ENCODE peak calls at places on chromosomes 6 and 20, in five cellular contexts. M is H1, S is NT2/D1, F is GM12878, L is HepG2. I is an unnamed sample.

GRCh38 chr6:23969344-23969743 is 156.7 kb upstream of the NRSN1 start:
- DNase-seq in L (no peak), M (no peak), F (no peak), S (no peak), I (no peak)

GRCh38 chr6:21138359-21139094 is 455.0 kb upstream of the SOX4 start:
- DNase-seq in S (no peak), F (no peak), L (no peak), M (no peak), I (no peak)

GRCh38 chr20:3380228-3381070 is 27.0 kb downstream of the DNAAF9 start:
- DNase-seq in M (no peak), F (no peak), L (no peak), S (no peak), I (no peak)

GRCh38 chr20:53677447-53678314 is 84.0 kb upstream of the ZNF217 start:
- DNase-seq in S (peak; percentile 25), M (no peak), F (no peak), L (peak; percentile 92), I (peak; percentile 27)

GRCh38 chr20:48260370-48260769 is 475.1 kb upstream of the SULF2 start:
- DNase-seq in M (no peak), S (no peak), F (no peak), L (no peak), I (no peak)

GRCh38 chr20:62980970-62981369 is 25.8 kb downstream of the BHLHE23 start:
- DNase-seq in S (no peak), M (no peak), L (no peak), F (no peak), I (peak; percentile 30)

GRCh38 chr6:22001336-22002027 is 295.4 kb downstream of the PRL start:
- DNase-seq in F (no peak), S (no peak), L (no peak), M (no peak), I (no peak)

GRCh38 chr20:61907081-61907891 is 158.4 kb downstream of the TAF4 start:
- DNase-seq in S (no peak), F (no peak), L (no peak), M (no peak), I (no peak)

GRCh38 chr20:20466341-20466879 is 98.5 kb downstream of the INSM1 start:
- DNase-seq in F (peak; percentile 92), S (no peak), M (no peak), L (no peak), I (no peak)

GRCh38 chr6:357791-358341 is 33.7 kb upstream of the IRF4 start:
- DNase-seq in L (no peak), F (no peak), S (no peak), M (no peak), I (no peak)

GRCh38 chr6:52512199-52512598 is 64.7 kb downstream of the TRAM2 start:
- DNase-seq in F (no peak), M (no peak), L (no peak), S (no peak), I (no peak)

GRCh38 chr6:105015482-105015881 is 58.6 kb downstream of the LIN28B start:
- DNase-seq in S (no peak), F (no peak), L (no peak), M (no peak), I (no peak)

GRCh38 chr6:2360126-2360525 is 114.7 kb upstream of the GMDS start:
- DNase-seq in L (no peak), S (no peak), M (no peak), F (no peak), I (no peak)

GRCh38 chr6:122620428-122620827 is 10.2 kb downstream of the PKIB start:
- DNase-seq in S (no peak), F (no peak), L (no peak), M (no peak), I (no peak)

GRCh38 chr6:299050-299980 is 7.0 kb downstream of the DUSP22 start:
- DNase-seq in M (no peak), F (no peak), L (no peak), S (no peak), I (no peak)

GRCh38 chr6:444653-445275 is 53.2 kb downstream of the IRF4 start:
- DNase-seq in F (no peak), S (no peak), M (no peak), L (no peak), I (no peak)

GRCh38 chr6:12001004-12001705 is 11.0 kb upstream of the HIVEP1 start:
- DNase-seq in F (no peak), M (no peak), L (peak; percentile 84), S (no peak), I (no peak)

GRCh38 chr6:134686071-134686470 is 263.8 kb downstream of the ALDH8A1 start:
- DNase-seq in M (no peak), L (no peak), S (no peak), F (no peak), I (no peak)

GRCh38 chr6:56550307-56550706 is 92.4 kb downstream of the DST start:
- DNase-seq in L (no peak), M (no peak), S (no peak), F (no peak), I (no peak)

GRCh38 chr6:166025149-166025898 is 142.3 kb downstream of the TBXT start:
- DNase-seq in M (no peak), F (no peak), L (no peak), S (no peak), I (no peak)

GRCh38 chr20:42341654-42342053 is 723.5 kb upstream of the CHD6 start:
- DNase-seq in M (no peak), L (no peak), F (no peak), S (no peak), I (no peak)

GRCh38 chr6:105253787-105254186 is 74.0 kb upstream of the POPDC3 start:
- DNase-seq in M (no peak), S (no peak), F (no peak), L (no peak), I (no peak)

GRCh38 chr20:34604980-34605788 is 46.7 kb downstream of the MAP1LC3A start:
- DNase-seq in S (no peak), M (no peak), F (no peak), L (no peak), I (no peak)

GRCh38 chr20:137668-138131 is 4.7 kb upstream of the DEFB126 start:
- DNase-seq in M (no peak), S (no peak), F (no peak), L (peak; percentile 54), I (peak; percentile 17)

GRCh38 chr20:5827098-5827853 is 77.1 kb downstream of the SHLD1 start:
- DNase-seq in M (no peak), F (no peak), S (no peak), L (no peak), I (no peak)

GRCh38 chr6:40960784-40961430 is 78.1 kb downstream of the UNC5CL start:
- DNase-seq in S (no peak), M (no peak), F (no peak), L (peak; percentile 34), I (no peak)

GRCh38 chr20:45890077-45890996 is 671 bp downstream of the NEURL2 start:
- DNase-seq in L (peak; percentile 92), M (peak; percentile 89), S (peak; percentile 80), F (no peak), I (no peak)

GRCh38 chr6:132218063-132218696 is 183.1 kb downstream of the MOXD1 start:
- DNase-seq in F (no peak), M (no peak), L (peak; percentile 25), S (no peak), I (no peak)

GRCh38 chr20:34062651-34063482 is 49.2 kb downstream of the EIF2S2 start:
- DNase-seq in M (no peak), L (no peak), F (no peak), S (no peak), I (no peak)

DNA sequence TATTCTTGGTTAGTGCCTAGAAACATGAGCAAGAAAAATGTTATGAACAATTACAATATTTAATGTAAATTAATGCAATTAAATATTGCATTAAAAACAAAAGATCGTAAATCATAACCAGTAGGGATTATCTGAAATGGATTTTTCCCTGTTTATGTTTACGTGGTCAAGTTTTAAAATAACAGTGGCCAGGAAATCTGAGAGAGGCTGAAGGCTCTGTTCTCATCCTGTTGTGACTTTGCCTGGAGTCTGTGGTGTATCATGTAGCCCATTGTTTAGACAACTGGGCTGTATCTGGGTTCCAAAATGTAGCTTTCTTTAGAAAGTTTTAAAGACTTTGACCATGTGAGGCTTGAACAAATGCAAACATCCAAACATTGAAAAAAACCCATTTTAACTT is 2.4 kb downstream of the MYO6 start:
- DNase-seq in S (no peak), L (no peak), F (no peak), M (no peak), I (no peak)
- TF ChIP-seq SUZ12 in S (no peak), L (no peak), F (no peak), M (no peak), I (no peak)

GRCh38 chr6:25175656-25176055 is 103.5 kb upstream of the CARMIL1 start:
- DNase-seq in M (no peak), L (no peak), F (no peak), S (no peak), I (no peak)
- TF ChIP-seq SUZ12 in M (no peak), L (no peak), F (no peak), S (no peak), I (no peak)

DNA sequence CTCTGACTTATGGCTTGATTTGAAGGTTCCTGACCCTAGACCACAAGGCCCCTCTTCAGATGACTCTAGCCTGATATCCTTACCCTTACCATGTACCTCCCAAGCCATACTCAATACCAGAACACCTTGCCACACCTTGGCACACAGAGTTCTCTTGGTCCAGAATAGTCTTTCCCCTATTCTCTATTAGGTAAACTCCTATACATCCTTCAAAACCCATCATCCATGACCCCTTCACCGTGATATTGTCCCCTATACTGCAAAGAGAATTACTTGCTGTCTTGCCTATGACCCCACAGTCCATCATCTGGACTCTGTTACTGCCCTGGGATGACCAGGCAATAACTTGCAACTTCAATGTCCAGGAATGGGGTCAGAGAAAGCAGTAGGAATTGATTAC is 31.8 kb upstream of the DSN1 start:
- DNase-seq in S (no peak), L (no peak), M (no peak), F (no peak), I (no peak)
- TF ChIP-seq SUZ12 in S (no peak), L (no peak), M (no peak), F (no peak), I (no peak)

DNA sequence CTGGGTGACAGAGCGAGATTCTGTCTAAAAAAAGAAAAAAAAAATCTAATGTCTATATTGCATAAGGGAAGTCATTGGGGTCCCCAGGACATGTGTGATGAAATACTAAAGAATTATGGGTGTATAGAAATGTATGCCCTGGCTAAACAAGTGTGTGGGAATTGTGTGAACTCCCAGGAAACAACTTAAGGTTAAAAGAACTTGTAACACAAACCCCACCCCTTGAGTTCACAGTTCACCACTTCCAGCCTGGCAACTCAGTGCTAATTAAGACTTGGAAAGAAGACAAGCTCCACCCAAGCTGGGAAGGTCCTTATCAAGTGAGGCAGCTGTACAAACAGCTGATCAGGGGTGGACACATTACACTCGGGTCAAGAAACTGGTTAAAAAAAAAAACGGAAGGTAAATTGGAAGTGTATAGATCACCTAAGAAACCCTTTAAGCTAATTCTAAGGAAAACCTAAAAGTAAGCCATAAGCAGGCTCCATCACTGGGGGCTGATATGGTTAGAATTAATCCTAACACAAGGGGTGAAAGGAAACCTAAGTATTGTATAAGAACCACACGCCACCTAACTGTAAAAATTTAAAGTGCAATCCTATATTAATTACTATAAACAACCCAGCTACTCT is 25.2 kb downstream of the HLA-A start:
- DNase-seq in L (peak; percentile 81), M (no peak), S (no peak), F (peak; percentile 11), I (no peak)
- TF ChIP-seq SUZ12 in L (no peak), M (no peak), S (no peak), F (no peak), I (no peak)

I was measured in HEK293T.